ENCODE peak calls at places on chromosome 3, in eight cellular contexts. F is PC-3, X is dorsolateral prefrontal cortex, B is WERI-Rb-1, L is fibroblast of lung, V is psoas muscle, J is HCT116, N is esophagus squamous epithelium. O is an unnamed sample.
A peak's percentile ranks its signal among the peaks of the same experiment; 100 is the strongest.

GRCh38 chr3:151226088-151226563 is 23.1 kb upstream of the GPR171 start:
- DNase-seq in N (no peak), J (no peak), X (no peak), B (no peak), L (peak; percentile 92), V (no peak), F (peak; percentile 86), O (no peak)

GRCh38 chr3:168322941-168323340 is 227.2 kb upstream of the GOLIM4 start:
- DNase-seq in B (no peak), X (no peak), V (no peak), F (peak; percentile 61), N (no peak), L (peak; percentile 49), J (no peak), O (no peak)

GRCh38 chr3:111531446-111531845 is 10.6 kb upstream of the CD96 start:
- DNase-seq in F (peak; percentile 23), N (no peak), L (peak; percentile 74), J (no peak), B (no peak), X (no peak), V (no peak), O (no peak)

GRCh38 chr3:152399374-152399773 is 130.6 kb downstream of the MBNL1 start:
- DNase-seq in F (peak; percentile 54), N (no peak), X (no peak), L (peak; percentile 73), V (no peak), J (no peak), B (no peak), O (no peak)

GRCh38 chr3:163364717-163365116 is 1713.6 kb downstream of the SI start:
- DNase-seq in F (no peak), B (no peak), X (no peak), V (no peak), J (no peak), L (no peak), N (no peak), O (no peak)

GRCh38 chr3:73364517-73364916 is 260.2 kb downstream of the PDZRN3 start:
- DNase-seq in F (no peak), X (no peak), N (no peak), L (no peak), J (no peak), B (no peak), V (no peak), O (no peak)

GRCh38 chr3:84967767-84968581 is 9.2 kb downstream of the CADM2 start:
- DNase-seq in L (peak; percentile 21), J (no peak), N (no peak), F (no peak), B (no peak), V (no peak), X (peak; percentile 27), O (no peak)

GRCh38 chr3:177114253-177114652 is 83.0 kb downstream of the TBL1XR1 start:
- DNase-seq in B (no peak), X (no peak), V (no peak), J (no peak), L (no peak), N (no peak), F (no peak), O (no peak)

GRCh38 chr3:13110678-13111116 is 37.5 kb upstream of the IQSEC1 start:
- DNase-seq in B (peak; percentile 95), V (no peak), J (no peak), X (no peak), F (peak; percentile 95), N (no peak), L (no peak), O (peak; percentile 22)

GRCh38 chr3:70882104-70882503 is 569.7 kb upstream of the MDFIC2 start:
- DNase-seq in X (no peak), N (no peak), V (no peak), L (peak; percentile 43), B (no peak), F (peak; percentile 25), J (no peak), O (no peak)

GRCh38 chr3:119418091-119418512 is 45.3 kb downstream of the TMEM39A start:
- DNase-seq in V (no peak), X (no peak), B (no peak), L (no peak), J (no peak), N (no peak), F (no peak), O (no peak)

GRCh38 chr3:152071924-152072323 is 196.8 kb upstream of the MBNL1 start:
- DNase-seq in L (peak; percentile 57), X (no peak), N (no peak), V (no peak), B (no peak), J (peak; percentile 1), F (peak; percentile 64), O (no peak)

GRCh38 chr3:15591928-15592327 is 9.4 kb downstream of the HACL1 start:
- DNase-seq in L (no peak), F (no peak), B (no peak), X (no peak), J (no peak), N (no peak), V (no peak), O (no peak)

GRCh38 chr3:182261084-182261483 is 532.2 kb upstream of the ATP11B start:
- DNase-seq in F (no peak), B (no peak), V (no peak), L (no peak), X (no peak), N (no peak), J (no peak), O (no peak)

GRCh38 chr3:123597561-123597960 is 12.7 kb upstream of the HACD2 start:
- DNase-seq in X (no peak), J (no peak), L (no peak), V (no peak), N (no peak), F (peak; percentile 82), B (no peak), O (no peak)

GRCh38 chr3:73255609-73256029 is 194.2 kb downstream of the EBLN2 start:
- DNase-seq in F (peak; percentile 53), B (no peak), V (no peak), J (no peak), N (no peak), L (peak; percentile 95), X (peak; percentile 52), O (no peak)

GRCh38 chr3:12559520-12559919 is 2.6 kb downstream of the MKRN2 start:
- DNase-seq in L (no peak), B (no peak), F (no peak), N (no peak), V (no peak), X (no peak), J (no peak), O (no peak)

GRCh38 chr3:64460877-64461276 is 226.9 kb downstream of the ADAMTS9 start:
- DNase-seq in N (no peak), F (no peak), V (no peak), X (no peak), J (no peak), L (peak; percentile 98), B (no peak), O (no peak)

GRCh38 chr3:192372627-192373026 is 354.7 kb downstream of the FGF12 start:
- DNase-seq in X (no peak), J (no peak), F (no peak), B (peak; percentile 69), N (no peak), L (no peak), V (no peak), O (no peak)

GRCh38 chr3:165643433-165643824 is 193.8 kb downstream of the BCHE start:
- DNase-seq in X (no peak), B (no peak), F (peak; percentile 55), J (no peak), N (no peak), L (peak; percentile 78), V (no peak), O (no peak)

GRCh38 chr3:127428344-127429001 is 140.6 kb upstream of the PRR20G start:
- DNase-seq in B (no peak), V (no peak), L (no peak), F (no peak), N (no peak), J (peak; percentile 27), X (peak; percentile 7), O (peak; percentile 36)

GRCh38 chr3:194339356-194339755 is 11.8 kb downstream of the CPN2 start:
- DNase-seq in X (no peak), V (no peak), F (no peak), B (no peak), L (no peak), J (no peak), N (no peak), O (no peak)

GRCh38 chr3:38312356-38312755 is 30.3 kb downstream of the SLC22A14 start:
- DNase-seq in V (no peak), X (no peak), N (no peak), J (no peak), L (no peak), B (no peak), F (no peak), O (no peak)

DNA sequence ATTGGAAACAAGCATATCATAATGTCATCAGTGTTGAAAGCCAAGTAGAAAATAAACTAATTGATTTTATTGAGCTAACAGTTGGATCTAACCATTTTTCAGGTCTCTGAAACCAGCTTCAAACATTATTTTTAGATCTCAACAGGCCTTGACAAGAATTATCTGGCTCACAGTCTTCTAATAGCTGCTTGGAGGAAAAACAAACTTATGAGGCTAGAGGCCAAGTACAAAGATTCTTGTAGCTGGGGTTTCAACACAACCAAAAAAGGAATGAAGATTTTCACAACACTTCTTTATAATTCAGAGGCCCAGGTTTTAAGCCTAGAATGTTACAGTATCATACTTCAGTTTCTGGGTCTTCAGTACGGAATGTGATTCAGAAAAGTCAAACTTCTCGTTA is 3.7 kb downstream of the SETMAR start:
- DNase-seq in J (no peak), V (no peak), N (no peak), B (no peak), L (peak; percentile 17), X (no peak), F (no peak), O (no peak)
- H3K27ac ChIP-seq in J (no peak overlapping the region), V (peak overlapping the region; percentile 77), N (peak overlapping the region; percentile 50), B (no peak overlapping the region), L (no peak overlapping the region), X (no peak overlapping the region), F (no peak overlapping the region), O (peak overlapping the region; percentile 93)

DNA sequence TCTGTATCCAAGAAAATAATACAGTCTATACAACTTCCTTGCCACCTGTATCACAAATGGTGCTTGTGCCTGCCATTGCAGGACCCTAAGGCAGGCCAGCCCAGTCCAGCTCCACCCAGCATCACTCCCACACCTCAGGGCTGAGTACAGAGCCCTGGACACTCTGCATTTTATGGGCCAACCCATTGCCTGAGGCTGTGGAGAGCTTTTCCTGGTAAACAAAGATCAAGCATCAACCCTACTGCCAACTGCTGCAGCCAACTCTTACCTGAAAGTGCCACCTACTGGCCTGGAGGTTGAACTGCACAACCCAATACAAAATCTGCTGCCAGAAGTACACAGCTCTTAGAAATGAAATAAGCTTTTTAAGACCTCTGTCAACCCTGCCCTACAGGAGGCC is 1082.2 kb downstream of the NAALADL2 start:
- DNase-seq in X (peak; percentile 18), V (no peak), F (peak; percentile 61), L (no peak), B (peak; percentile 37), J (no peak), N (no peak), O (no peak)
- TF ChIP-seq CTCF in X (no peak), V (no peak), F (peak; percentile 58), L (peak; percentile 36), B (peak; percentile 68), J (peak; percentile 41), N (peak; percentile 29), O (no peak)

GRCh38 chr3:125154800-125155269 is 57.7 kb downstream of the SLC12A8 start:
- DNase-seq in V (no peak), N (no peak), L (no peak), J (no peak), X (no peak), F (no peak), B (no peak), O (no peak)
- H3K4me3 ChIP-seq in V (no peak overlapping the region), N (no peak overlapping the region), L (no peak overlapping the region), J (no peak overlapping the region), X (no peak overlapping the region), F (no peak overlapping the region), B (no peak overlapping the region), O (no peak overlapping the region)

GRCh38 chr3:183315739-183316138 is 62.7 kb downstream of the B3GNT5 start:
- DNase-seq in J (no peak), B (no peak), V (no peak), L (no peak), N (no peak), X (no peak), F (peak; percentile 35), O (no peak)
- H3K27ac ChIP-seq in J (no peak overlapping the region), B (no peak overlapping the region), V (no peak overlapping the region), L (no peak overlapping the region), N (no peak overlapping the region), X (no peak overlapping the region), F (peak overlapping the region; percentile 13), O (no peak overlapping the region)